ENCODE peak calls at places on chromosome 15, in four cellular contexts. J is astrocyte of the spinal cord, V is cardiac fibroblast, Z is LNCaP clone FGC. N is an unnamed sample.

GRCh38 chr15:74541494-74542191 is 623 bp downstream of the ARID3B start:
- DNase-seq in Z (no peak), J (peak; percentile 33), V (peak; percentile 50), N (peak; percentile 49)

GRCh38 chr15:89361451-89362202 is 27.0 kb upstream of the POLG start:
- DNase-seq in Z (no peak), V (peak; percentile 62), J (peak; percentile 50), N (peak; percentile 33)

GRCh38 chr15:74205593-74205969 is 3.0 kb upstream of the STRA6 start:
- DNase-seq in Z (no peak), J (no peak), V (no peak), N (no peak)

GRCh38 chr15:76903251-76903681 is 1.9 kb downstream of the SCAPER start:
- DNase-seq in J (peak; percentile 9), V (peak; percentile 58), Z (no peak), N (peak; percentile 35)

GRCh38 chr15:88658972-88659931 is 20.4 kb downstream of the ISG20 start:
- DNase-seq in V (peak; percentile 78), Z (no peak), J (peak; percentile 65), N (peak; percentile 60)

GRCh38 chr15:82018201-82018600 is 27.6 kb downstream of the MEX3B start:
- DNase-seq in V (no peak), J (no peak), Z (no peak), N (no peak)

GRCh38 chr15:98063871-98064270 is 103.4 kb downstream of the ARRDC4 start:
- DNase-seq in J (no peak), Z (no peak), V (no peak), N (no peak)

GRCh38 chr15:101694261-101694660 is 30.0 kb downstream of the TARS3 start:
- DNase-seq in J (no peak), Z (no peak), V (peak; percentile 9), N (no peak)

GRCh38 chr15:88638626-88639372 is at the start of gene ISG20:
- DNase-seq in V (peak; percentile 98), Z (peak; percentile 82), J (peak; percentile 96), N (peak; percentile 98)

GRCh38 chr15:61794276-61794675 is 266.0 kb downstream of the VPS13C start:
- DNase-seq in J (peak; percentile 24), V (peak; percentile 68), Z (no peak), N (peak; percentile 3)

GRCh38 chr15:91965501-91966180 is 112.1 kb downstream of the SLCO3A1 start:
- DNase-seq in V (peak; percentile 73), Z (no peak), J (peak; percentile 71), N (no peak)

GRCh38 chr15:76209948-76210347 is 101.3 kb downstream of the ETFA start:
- DNase-seq in Z (no peak), J (no peak), V (no peak), N (no peak)

GRCh38 chr15:58453931-58454793 is 22.4 kb downstream of the LIPC start:
- DNase-seq in J (no peak), V (no peak), Z (no peak), N (no peak)

GRCh38 chr15:61915640-61916039 is 144.6 kb downstream of the VPS13C start:
- DNase-seq in J (no peak), Z (no peak), V (no peak), N (no peak)

GRCh38 chr15:52695146-52695545 is 16.0 kb upstream of the ATOSA start:
- DNase-seq in V (no peak), Z (no peak), J (no peak), N (no peak)

GRCh38 chr15:48185527-48185926 is 5.9 kb upstream of the CTXN2 start:
- DNase-seq in V (no peak), J (no peak), Z (no peak), N (no peak)

GRCh38 chr15:98801234-98801561 is 152.9 kb downstream of the IGF1R start:
- DNase-seq in V (no peak), Z (no peak), J (no peak), N (no peak)

GRCh38 chr15:64681424-64682024 is 93.9 kb downstream of the RBPMS2 start:
- DNase-seq in Z (peak; percentile 61), V (peak; percentile 78), J (peak; percentile 69), N (peak; percentile 57)

GRCh38 chr15:73474785-73475184 is 31.8 kb downstream of the REC114 start:
- DNase-seq in V (no peak), J (no peak), Z (no peak), N (no peak)

GRCh38 chr15:81183403-81183760 is 13.3 kb upstream of the IL16 start:
- DNase-seq in V (no peak), J (no peak), Z (no peak), N (no peak)

GRCh38 chr15:94683912-94684311 is 452.6 kb downstream of the MCTP2 start:
- DNase-seq in J (no peak), Z (no peak), V (no peak), N (no peak)

GRCh38 chr15:89068325-89068784 is 19.9 kb upstream of the ABHD2 start:
- DNase-seq in J (peak; percentile 98), Z (no peak), V (peak; percentile 99), N (peak; percentile 98)

GRCh38 chr15:51917493-51917892 is 54.1 kb downstream of the LEO1 start:
- DNase-seq in V (peak; percentile 31), J (peak; percentile 29), Z (no peak), N (no peak)

GRCh38 chr15:57323806-57324589 is 52.3 kb upstream of the CGNL1 start:
- DNase-seq in V (no peak), J (peak; percentile 77), Z (peak; percentile 23), N (peak; percentile 46)

GRCh38 chr15:43220991-43221403 is at the start of gene EPB42:
- DNase-seq in J (no peak), Z (no peak), V (no peak), N (no peak)

GRCh38 chr15:68059630-68060029 is 5.5 kb downstream of the PIAS1 start:
- DNase-seq in Z (no peak), V (no peak), J (no peak), N (no peak)

GRCh38 chr15:68063606-68064005 is 9.5 kb downstream of the PIAS1 start:
- DNase-seq in Z (no peak), J (no peak), V (no peak), N (no peak)

GRCh38 chr15:68062946-68063345 is 8.8 kb downstream of the PIAS1 start:
- DNase-seq in V (no peak), J (no peak), Z (no peak), N (no peak)

GRCh38 chr15:68061578-68061977 is 7.5 kb downstream of the PIAS1 start:
- DNase-seq in Z (no peak), V (no peak), J (no peak), N (no peak)

DNA sequence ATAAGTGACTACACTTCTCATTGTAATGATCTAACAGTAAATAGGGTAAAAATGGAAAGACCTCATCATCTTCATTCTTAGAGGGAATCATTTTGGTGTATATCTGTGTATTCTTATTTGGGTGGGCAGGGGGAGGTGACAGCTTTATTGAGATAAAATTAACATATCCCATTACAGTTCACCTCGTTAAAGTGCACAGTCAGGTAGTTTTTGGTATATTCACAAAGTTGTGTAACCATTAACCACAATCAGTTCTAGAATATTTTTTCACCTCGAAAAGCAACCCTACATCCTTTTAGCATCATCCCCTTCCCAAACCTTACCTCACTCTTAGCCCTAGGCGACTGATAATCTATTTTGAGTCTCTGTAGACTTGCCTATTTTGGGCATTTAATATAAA is 8.1 kb downstream of the PIAS1 start:
- DNase-seq in V (no peak), J (no peak), Z (no peak), N (no peak)
- H3K4me3 ChIP-seq in V (no peak overlapping the region), J (no peak overlapping the region), Z (no peak overlapping the region), N (no peak overlapping the region)

DNA sequence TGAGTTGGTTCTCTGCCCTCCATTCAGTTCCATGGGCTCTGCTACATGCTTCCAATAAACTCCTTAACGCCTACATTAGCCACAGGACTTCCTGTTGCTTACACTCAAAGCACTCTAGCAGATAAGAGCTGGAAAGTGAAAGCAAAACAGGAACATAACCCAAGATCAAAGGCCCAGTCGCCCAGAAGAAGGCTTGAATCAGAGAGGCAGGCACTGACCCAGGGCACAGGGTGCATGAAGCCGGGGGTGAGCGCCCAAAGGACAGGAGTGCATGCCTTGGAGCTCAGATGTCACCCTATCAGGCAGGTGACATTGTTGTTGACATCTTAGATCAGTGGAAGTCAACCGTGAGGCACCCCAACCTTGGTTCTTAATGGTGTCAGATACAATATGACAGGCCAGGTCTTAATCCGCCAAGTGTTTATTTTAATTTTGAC is 235.1 kb downstream of the UACA start:
- DNase-seq in Z (no peak), V (no peak), J (peak; percentile 46), N (peak; percentile 72)
- H3K4me3 ChIP-seq in Z (no peak overlapping the region), V (no peak overlapping the region), J (no peak overlapping the region), N (no peak overlapping the region)

GRCh38 chr15:67884009-67884408 is 44.2 kb upstream of the RNU6-1 start:
- DNase-seq in V (no peak), Z (no peak), J (peak; percentile 5), N (no peak)
- H3K4me3 ChIP-seq in V (no peak overlapping the region), Z (no peak overlapping the region), J (no peak overlapping the region), N (peak overlapping the region; percentile 55)

GRCh38 chr15:37934340-37934739 is at the start of gene TMCO5A:
- DNase-seq in V (no peak), Z (no peak), J (no peak), N (no peak)

GRCh38 chr15:37931868-37932267 is 2.6 kb upstream of the TMCO5A start:
- DNase-seq in J (peak; percentile 25), Z (no peak), V (peak; percentile 27), N (peak; percentile 9)

GRCh38 chr15:37931321-37931720 is 3.1 kb upstream of the TMCO5A start:
- DNase-seq in Z (no peak), J (no peak), V (peak; percentile 42), N (no peak)

GRCh38 chr15:37933685-37934084 is 755 bp upstream of the TMCO5A start:
- DNase-seq in Z (no peak), V (peak; percentile 57), J (peak; percentile 73), N (peak; percentile 17)

DNA sequence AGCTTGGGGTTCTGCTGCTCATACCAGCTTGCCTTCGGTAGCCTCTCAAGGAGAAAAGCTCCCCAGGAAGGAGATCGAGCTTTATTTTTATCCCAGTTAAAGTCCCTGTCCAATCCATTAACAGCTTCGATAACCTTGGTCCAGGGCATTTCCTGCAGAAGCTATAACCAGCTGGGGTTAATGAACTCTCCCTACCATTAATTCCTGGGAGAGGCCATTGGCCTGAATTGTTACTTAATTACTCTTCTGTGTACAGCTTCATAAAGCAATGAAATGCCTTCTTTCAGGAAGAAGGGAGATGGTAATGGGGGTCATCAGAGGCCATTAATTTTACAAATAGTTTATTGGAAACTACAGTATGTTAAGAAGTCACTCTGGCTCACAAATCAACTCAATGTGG is 1.9 kb upstream of the TMCO5A start:
- DNase-seq in V (no peak), Z (no peak), J (no peak), N (no peak)
- H3K4me3 ChIP-seq in V (no peak overlapping the region), Z (no peak overlapping the region), J (no peak overlapping the region), N (no peak overlapping the region)

GRCh38 chr15:70023769-70024491 is 73.8 kb downstream of the TLE3 start:
- DNase-seq in V (peak; percentile 83), Z (no peak), J (peak; percentile 49), N (peak; percentile 49)
- H3K4me3 ChIP-seq in V (no peak overlapping the region), Z (no peak overlapping the region), J (no peak overlapping the region), N (no peak overlapping the region)

GRCh38 chr15:40437754-40438687 is 2.7 kb upstream of the BAHD1 start:
- DNase-seq in Z (no peak), J (no peak), V (no peak), N (no peak)
- H3K4me3 ChIP-seq in Z (no peak overlapping the region), J (no peak overlapping the region), V (no peak overlapping the region), N (no peak overlapping the region)